ENCODE peak calls at places on chromosomes 4 and X, in nine cellular contexts. K is suprapubic skin; R is psoas muscle; A is tibial artery; J is colonic mucosa; F is upper lobe of left lung; X is CD8-positive, alpha-beta memory T cell; Y is A549; L is K562. H is an unnamed sample. For H3K9me3 and H3K4me1, the result is how much of the 10 kb centered on the place peaks cover.

GRCh38 chr4:77538574-77539157 is 67.0 kb upstream of the CXCL13 start:
- DNase-seq in K (no peak), R (no peak), F (no peak), Y (peak), A (no peak), X (no peak), J (peak), L (no peak), H (no peak)

GRCh38 chr4:55851885-55852284 is 1.6 kb upstream of the EXOC1 start:
- DNase-seq in X (no peak), J (peak), F (no peak), K (no peak), A (no peak), R (no peak), Y (no peak), L (no peak), H (no peak)

GRCh38 chr4:52071786-52072552 is 20.9 kb downstream of the SPATA18 start:
- DNase-seq in Y (no peak), J (no peak), F (no peak), X (no peak), K (no peak), R (no peak), L (no peak), A (no peak), H (no peak)

GRCh38 chr4:92307156-92307555 is 3.4 kb downstream of the GRID2 start:
- DNase-seq in L (no peak), J (no peak), R (no peak), K (no peak), Y (no peak), X (no peak), F (no peak), A (no peak), H (no peak)

GRCh38 chrX:118423558-118423957 is 72.1 kb upstream of the DOCK11 start:
- DNase-seq in K (no peak), X (no peak), Y (no peak), F (no peak), L (no peak), J (no peak), R (no peak), A (no peak), H (no peak)

GRCh38 chrX:49155900-49156837 is 6.4 kb upstream of the MAGIX start:
- DNase-seq in K (peak), J (peak), Y (peak), F (peak), A (peak), L (peak), X (peak), R (peak), H (peak)

GRCh38 chrX:1323315-1323714 is 13.3 kb upstream of the IL3RA start:
- DNase-seq in J (peak), A (no peak), Y (peak), K (no peak), L (peak), F (no peak), X (peak), R (peak), H (peak)

GRCh38 chr4:94714761-94715160 is 43.0 kb upstream of the BMPR1B start:
- DNase-seq in F (no peak), A (no peak), K (no peak), Y (no peak), L (no peak), R (no peak), X (no peak), J (no peak), H (no peak)

GRCh38 chr4:44150091-44150576 is 298.5 kb downstream of the KCTD8 start:
- DNase-seq in F (no peak), Y (no peak), R (no peak), L (no peak), K (no peak), A (no peak), X (no peak), J (no peak), H (no peak)

GRCh38 chr4:144894525-144894924 is 203.5 kb downstream of the ANAPC10 start:
- DNase-seq in X (no peak), F (no peak), J (no peak), L (no peak), R (peak), K (no peak), Y (no peak), A (peak), H (no peak)

GRCh38 chr4:164799410-164799809 is 45.5 kb downstream of the SMIM31 start:
- DNase-seq in X (no peak), L (no peak), Y (no peak), K (no peak), R (no peak), J (no peak), A (no peak), F (no peak), H (no peak)

GRCh38 chr4:107901213-107901934 is 30.0 kb upstream of the CYP2U1 start:
- DNase-seq in A (no peak), R (no peak), L (no peak), J (no peak), Y (no peak), K (no peak), X (no peak), F (no peak), H (no peak)

GRCh38 chrX:46180258-46180687 is 364.9 kb downstream of the ZNF674 start:
- DNase-seq in X (no peak), F (no peak), R (no peak), K (no peak), A (no peak), L (no peak), J (no peak), Y (no peak), H (no peak)

GRCh38 chrX:67781132-67781531 is 237.3 kb downstream of the AR start:
- DNase-seq in F (no peak), X (no peak), R (no peak), L (no peak), J (no peak), K (no peak), Y (no peak), A (peak), H (no peak)

DNA sequence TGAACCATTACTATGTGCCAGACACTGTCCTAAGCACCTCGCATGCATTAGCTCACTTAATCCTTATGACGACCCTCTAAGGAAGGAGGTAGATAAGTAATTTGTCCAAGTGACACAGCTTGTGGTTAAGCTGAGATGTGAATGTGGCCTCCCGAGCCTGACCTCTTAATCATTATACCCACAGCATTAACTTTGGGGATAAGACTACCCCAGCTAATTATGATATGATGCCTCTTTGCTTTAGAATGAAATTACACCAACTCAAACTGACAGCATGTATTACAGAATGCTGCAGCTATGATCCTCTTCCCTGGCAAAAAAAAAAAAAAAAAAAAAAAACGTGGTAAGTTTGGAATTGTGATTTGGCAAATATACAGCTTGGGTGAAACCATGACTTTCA is 53.5 kb downstream of the APBB2 start:
- DNase-seq in R (no peak), L (no peak), A (no peak), F (no peak), X (no peak), Y (no peak), K (no peak), J (no peak), H (no peak)
- H3K27ac ChIP-seq in R (no peak), L (no peak), A (no peak), F (no peak), X (no peak), Y (peak), K (no peak), J (no peak), H (no peak)

GRCh38 chrX:152306331-152306730 is 144.8 kb downstream of the GABRA3 start:
- DNase-seq in X (no peak), R (no peak), L (no peak), A (no peak), Y (no peak), F (no peak), K (no peak), J (no peak), H (no peak)
- H3K9me3 ChIP-seq in X (under half), R (under half), L (under half), A (under half), Y (under half), F (under half), K (under half), J (under half), H (under half)

DNA sequence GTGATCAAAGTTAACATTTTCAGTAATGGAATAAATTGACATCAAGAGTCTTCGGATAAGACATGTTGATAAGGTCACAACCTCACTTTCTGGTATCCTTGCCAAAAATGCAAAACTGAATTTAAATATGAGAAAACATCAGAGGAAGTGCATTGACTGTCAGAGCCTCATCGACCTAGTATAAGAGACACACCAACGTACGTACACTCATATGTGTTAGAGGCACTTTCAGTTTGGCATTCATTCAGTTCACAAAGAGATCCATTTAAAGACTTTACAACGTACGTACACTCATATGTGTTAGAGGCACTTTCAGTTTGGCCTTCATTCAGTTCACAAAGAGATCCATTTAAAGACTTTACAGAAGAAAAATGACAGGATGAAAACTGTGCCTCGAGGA is 280.3 kb downstream of the INPP4B start:
- DNase-seq in R (no peak), K (no peak), J (no peak), X (no peak), F (no peak), L (no peak), A (no peak), Y (no peak), H (no peak)
- H3K4me1 ChIP-seq in R (under half), K (under half), J (under half), X (half or more), F (under half), L (under half), A (under half), Y (under half), H (under half)

GRCh38 chr4:48816971-48817370 is 13.9 kb upstream of the OCIAD1 start:
- DNase-seq in R (no peak), L (no peak), F (no peak), A (no peak), J (no peak), K (no peak), Y (no peak), X (no peak), H (no peak)

GRCh38 chr4:48813984-48814383 is 16.9 kb upstream of the OCIAD1 start:
- DNase-seq in R (no peak), K (no peak), A (no peak), L (no peak), Y (no peak), F (no peak), X (no peak), J (no peak), H (no peak)

GRCh38 chr4:48815483-48815882 is 15.4 kb upstream of the OCIAD1 start:
- DNase-seq in F (no peak), L (no peak), R (no peak), Y (no peak), J (no peak), X (no peak), K (no peak), A (no peak), H (no peak)

GRCh38 chr4:48812866-48813265 is 18.0 kb upstream of the OCIAD1 start:
- DNase-seq in J (no peak), L (no peak), X (no peak), A (no peak), Y (no peak), K (no peak), R (no peak), F (no peak), H (no peak)
- H3K27ac ChIP-seq in J (no peak), L (no peak), X (no peak), A (no peak), Y (no peak), K (no peak), R (no peak), F (no peak), H (no peak)

GRCh38 chrX:55196688-55197087 is 23.5 kb upstream of the PAGE5 start:
- DNase-seq in J (no peak), A (no peak), X (no peak), K (no peak), R (no peak), F (no peak), L (no peak), Y (no peak), H (no peak)
- H3K9me3 ChIP-seq in J (under half), A (under half), X (under half), K (under half), R (under half), F (under half), L (under half), Y (under half), H (under half)

DNA sequence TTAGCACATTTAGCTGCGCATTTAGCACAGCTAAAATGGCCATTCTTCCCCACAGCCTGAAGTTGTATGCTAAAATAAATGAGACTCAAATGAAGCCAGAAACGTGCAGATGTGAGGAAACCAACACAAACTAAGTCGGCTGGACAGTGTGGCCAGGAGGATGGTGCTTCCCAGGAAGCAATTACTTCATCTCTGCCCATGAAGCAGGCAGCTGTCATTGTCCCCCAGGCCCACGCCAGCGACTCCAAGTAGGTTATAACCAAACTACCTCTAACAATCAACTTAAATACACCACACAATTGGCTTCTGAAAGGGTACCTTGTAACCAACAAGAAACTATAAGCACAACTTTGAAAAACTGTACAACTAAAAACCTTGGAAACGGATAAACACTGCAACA is 39.3 kb downstream of the AFAP1 start:
- DNase-seq in X (no peak), R (no peak), L (no peak), K (no peak), Y (no peak), J (no peak), F (no peak), A (no peak), H (no peak)
- H3K4me1 ChIP-seq in X (under half), R (under half), L (under half), K (under half), Y (half or more), J (under half), F (under half), A (half or more), H (under half)

GRCh38 chr4:1718095-1718850 is 2.9 kb downstream of the TMEM129 start:
- DNase-seq in J (no peak), K (no peak), A (no peak), Y (no peak), X (no peak), L (no peak), R (no peak), F (peak), H (no peak)
- H3K27ac ChIP-seq in J (no peak), K (peak), A (no peak), Y (no peak), X (no peak), L (no peak), R (no peak), F (no peak), H (no peak)

DNA sequence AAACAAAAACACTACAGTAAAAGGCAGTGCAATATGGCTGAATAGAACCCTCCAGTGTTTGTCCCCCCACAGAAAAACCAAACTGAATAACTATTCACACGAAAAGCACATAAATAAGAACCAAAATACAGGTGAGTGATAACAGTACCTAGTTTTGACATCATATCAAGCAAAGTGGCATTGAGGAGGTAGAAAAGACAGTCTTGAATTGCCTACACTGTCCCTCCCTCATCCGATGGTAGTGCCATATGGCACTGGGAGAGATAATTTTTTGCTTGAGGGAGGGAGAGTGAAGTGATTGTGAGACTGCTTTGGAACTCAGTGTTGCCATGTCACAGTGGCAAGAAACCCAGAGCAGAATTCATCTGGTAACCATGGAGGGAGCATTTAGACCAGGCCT is 99.2 kb downstream of the GPR174 start:
- DNase-seq in A (no peak), R (no peak), K (no peak), J (no peak), L (no peak), X (no peak), F (no peak), Y (no peak), H (no peak)
- H3K9me3 ChIP-seq in A (under half), R (under half), K (under half), J (under half), L (under half), X (under half), F (under half), Y (under half), H (under half)